ENCODE peak calls at places on chromosome 13, in five cellular contexts. D is left ventricle myocardium inferior, A is tibial artery, H is brain microvascular endothelial cell, K is esophagus squamous epithelium. Y is an unnamed sample.

GRCh38 chr13:97369269-97369893 is 64.6 kb upstream of the RAP2A start:
- DNase-seq in D (no peak), A (no peak), H (no peak), K (no peak), Y (peak; percentile 45)

GRCh38 chr13:30396434-30397075 is 25.7 kb upstream of the UBE2L5 start:
- DNase-seq in D (no peak), A (no peak), H (no peak), K (no peak), Y (no peak)

GRCh38 chr13:107886118-107886517 is 329.2 kb downstream of the LIG4 start:
- DNase-seq in D (no peak), A (no peak), H (no peak), K (no peak), Y (no peak)

GRCh38 chr13:97141564-97142005 is 80.5 kb upstream of the MBNL2 start:
- DNase-seq in D (no peak), A (no peak), H (peak; percentile 89), K (peak; percentile 3), Y (peak; percentile 90)

GRCh38 chr13:114105351-114106225 is 26.8 kb downstream of the RASA3 start:
- DNase-seq in D (no peak), A (peak; percentile 39), H (no peak), K (no peak), Y (no peak)

GRCh38 chr13:73274147-73274546 is 215.3 kb downstream of the KLF5 start:
- DNase-seq in D (no peak), A (no peak), H (no peak), K (no peak), Y (no peak)

GRCh38 chr13:35785563-35786327 is 309.3 kb upstream of the MAB21L1 start:
- DNase-seq in D (no peak), A (no peak), H (no peak), K (no peak), Y (no peak)

GRCh38 chr13:95275322-95276118 is 25.7 kb downstream of the ABCC4 start:
- DNase-seq in D (no peak), A (no peak), H (no peak), K (no peak), Y (peak; percentile 12)

GRCh38 chr13:41401371-41401770 is 56.0 kb upstream of the RGCC start:
- DNase-seq in D (no peak), A (no peak), H (no peak), K (no peak), Y (no peak)

GRCh38 chr13:40149611-40150283 is 494.3 kb downstream of the COG6 start:
- DNase-seq in D (no peak), A (peak; percentile 76), H (peak; percentile 86), K (no peak), Y (peak; percentile 95)

GRCh38 chr13:30659980-30660379 is 42.3 kb downstream of the USPL1 start:
- DNase-seq in D (no peak), A (no peak), H (no peak), K (no peak), Y (no peak)

GRCh38 chr13:30730526-30730925 is 4.8 kb upstream of the ALOX5AP start:
- DNase-seq in D (no peak), A (no peak), H (no peak), K (no peak), Y (no peak)

GRCh38 chr13:104281910-104282309 is 1215.7 kb upstream of the SLC10A2 start:
- DNase-seq in D (no peak), A (no peak), H (no peak), K (no peak), Y (no peak)

GRCh38 chr13:94829801-94830200 is 117.5 kb upstream of the SOX21 start:
- DNase-seq in D (no peak), A (no peak), H (no peak), K (no peak), Y (no peak)

GRCh38 chr13:110520431-110521295 is 40.9 kb downstream of the RAB20 start:
- DNase-seq in D (peak; percentile 73), A (peak; percentile 97), H (peak; percentile 39), K (no peak), Y (peak; percentile 86)

GRCh38 chr13:110518571-110518970 is 43.0 kb downstream of the RAB20 start:
- DNase-seq in D (no peak), A (peak; percentile 71), H (no peak), K (no peak), Y (no peak)

GRCh38 chr13:110518150-110518525 is 43.4 kb downstream of the RAB20 start:
- DNase-seq in D (no peak), A (peak; percentile 68), H (no peak), K (no peak), Y (no peak)

GRCh38 chr13:110519046-110519445 is 42.5 kb downstream of the RAB20 start:
- DNase-seq in D (no peak), A (no peak), H (no peak), K (no peak), Y (no peak)

GRCh38 chr13:110519506-110519905 is 42.0 kb downstream of the RAB20 start:
- DNase-seq in D (no peak), A (peak; percentile 64), H (no peak), K (no peak), Y (no peak)
- H3K4me3 ChIP-seq in D (no peak overlapping the region), A (no peak overlapping the region), H (no peak overlapping the region), K (no peak overlapping the region), Y (no peak overlapping the region)

GRCh38 chr13:31946091-31946770 is 85.3 kb upstream of the FRY start:
- DNase-seq in D (no peak), A (no peak), H (no peak), K (no peak), Y (no peak)

GRCh38 chr13:31945202-31945978 is 86.2 kb upstream of the FRY start:
- DNase-seq in D (peak; percentile 66), A (peak; percentile 78), H (peak; percentile 60), K (no peak), Y (peak; percentile 94)

GRCh38 chr13:31947506-31947905 is 84.1 kb upstream of the FRY start:
- DNase-seq in D (no peak), A (no peak), H (no peak), K (no peak), Y (no peak)

GRCh38 chr13:31944262-31945160 is 87.1 kb upstream of the FRY start:
- DNase-seq in D (no peak), A (no peak), H (no peak), K (no peak), Y (no peak)

DNA sequence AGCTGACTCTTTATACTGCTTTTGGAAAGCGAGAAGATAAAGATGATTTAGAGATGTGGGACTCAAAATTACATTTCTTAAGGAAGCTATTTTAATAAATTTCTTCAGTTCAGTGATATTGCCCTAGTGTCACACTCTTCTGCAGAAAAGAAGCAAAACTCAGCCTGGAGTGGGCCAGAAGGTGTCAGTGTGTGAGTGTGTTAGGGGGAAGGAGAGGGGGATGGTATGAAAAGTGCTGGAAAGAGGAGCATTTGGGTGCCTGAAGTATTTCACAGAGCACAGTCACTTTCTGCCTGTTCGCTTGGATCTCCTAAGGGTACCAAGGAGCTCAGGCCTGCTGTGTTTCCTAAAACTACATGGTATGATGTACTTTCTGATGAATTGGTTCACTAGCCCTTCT is 84.5 kb upstream of the FRY start:
- DNase-seq in D (no peak), A (no peak), H (no peak), K (no peak), Y (no peak)
- TF ChIP-seq CTCF in D (no peak), A (no peak), H (no peak), K (no peak), Y (no peak)

GRCh38 chr13:62524498-62524897 is 1108.8 kb upstream of the PCDH20 start:
- DNase-seq in D (no peak), A (no peak), H (no peak), K (no peak), Y (no peak)

GRCh38 chr13:62524061-62524460 is 1108.4 kb upstream of the PCDH20 start:
- DNase-seq in D (no peak), A (no peak), H (no peak), K (no peak), Y (no peak)

DNA sequence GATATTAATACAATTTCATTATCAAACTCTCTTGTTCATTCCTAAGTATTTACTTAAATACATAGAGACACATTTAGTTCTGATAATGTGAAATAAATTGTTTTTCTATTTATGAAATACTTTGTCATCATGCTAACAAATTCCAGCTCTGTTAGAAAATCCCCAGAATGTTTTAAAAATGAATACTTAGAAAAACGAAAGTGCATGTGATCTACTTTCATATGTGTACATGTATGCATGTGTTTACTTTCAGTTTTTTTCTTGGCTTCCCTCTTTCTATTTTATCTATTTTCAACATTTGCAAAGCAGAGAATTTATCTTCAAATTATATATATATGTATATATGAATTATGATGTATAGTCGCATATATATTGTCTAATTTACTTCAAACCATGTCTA is 1110.0 kb upstream of the PCDH20 start:
- DNase-seq in D (no peak), A (no peak), H (no peak), K (no peak), Y (no peak)
- H3K4me3 ChIP-seq in D (no peak overlapping the region), A (no peak overlapping the region), H (no peak overlapping the region), K (no peak overlapping the region), Y (no peak overlapping the region)

GRCh38 chr13:75879656-75880055 is 243.5 kb downstream of the LMO7 start:
- DNase-seq in D (no peak), A (no peak), H (no peak), K (no peak), Y (no peak)

GRCh38 chr13:75875450-75875849 is 239.3 kb downstream of the LMO7 start:
- DNase-seq in D (no peak), A (no peak), H (no peak), K (no peak), Y (no peak)

GRCh38 chr13:75873499-75873898 is 237.4 kb downstream of the LMO7 start:
- DNase-seq in D (no peak), A (no peak), H (no peak), K (no peak), Y (no peak)

GRCh38 chr13:75877092-75877491 is 241.0 kb downstream of the LMO7 start:
- DNase-seq in D (no peak), A (no peak), H (no peak), K (no peak), Y (no peak)

DNA sequence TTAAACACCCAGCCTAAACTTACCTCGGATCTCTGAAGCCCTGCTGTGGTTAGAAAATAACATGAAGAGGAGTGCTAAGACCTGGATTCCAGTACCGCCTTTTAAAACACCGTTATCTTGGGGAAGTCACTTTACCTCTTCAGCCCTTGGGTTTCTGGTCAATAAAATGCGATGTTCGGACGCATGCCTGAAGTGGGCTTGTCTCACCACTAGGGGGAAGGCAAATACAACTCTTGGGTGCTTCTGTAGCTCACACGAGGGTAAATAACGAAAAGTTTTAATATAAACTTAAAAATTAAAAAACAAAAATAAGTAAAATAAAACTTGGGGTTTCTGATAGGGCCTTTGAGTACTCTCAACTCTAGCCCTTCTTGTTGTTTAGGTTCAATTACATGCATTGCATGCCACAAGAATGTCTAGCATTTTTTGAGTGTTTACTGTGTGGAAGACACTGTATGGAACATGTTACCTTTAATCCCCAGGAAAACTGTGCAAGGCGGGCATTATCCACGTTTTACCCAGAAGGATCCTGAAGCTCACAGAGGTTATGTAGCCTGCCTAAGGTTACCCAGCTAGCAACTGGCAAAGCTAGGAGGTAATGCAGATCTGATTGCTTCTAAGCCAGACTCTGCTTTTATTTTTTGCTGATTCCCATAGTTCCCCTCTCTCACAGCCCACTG is 240.4 kb downstream of the LMO7 start:
- DNase-seq in D (peak; percentile 34), A (peak; percentile 73), H (peak; percentile 54), K (no peak), Y (peak; percentile 76)
- TF ChIP-seq CTCF in D (peak; percentile 92), A (peak; percentile 86), H (peak; percentile 90), K (peak; percentile 90), Y (peak; percentile 95)